ENCODE peak calls at places on chromosome 6, in six cellular contexts. C is sigmoid colon, K is A549, H is K562, J is ovary, F is upper lobe of left lung. A is an unnamed sample.

GRCh38 chr6:1170793-1171192 is 141.1 kb upstream of the FOXQ1 start:
- DNase-seq in C (no peak), K (no peak), H (no peak), J (no peak), F (no peak), A (no peak)

GRCh38 chr6:157478926-157479325 is 97.9 kb downstream of the ZDHHC14 start:
- DNase-seq in C (no peak), K (no peak), H (no peak), J (no peak), F (no peak), A (no peak)

GRCh38 chr6:105346052-105346451 is 56.8 kb downstream of the PREP start:
- DNase-seq in C (no peak), K (peak; percentile 8), H (no peak), J (no peak), F (no peak), A (no peak)

GRCh38 chr6:89048985-89049384 is 31.6 kb upstream of the PNRC1 start:
- DNase-seq in C (no peak), K (peak; percentile 72), H (no peak), J (no peak), F (no peak), A (no peak)

GRCh38 chr6:40599580-40599979 is 12.4 kb upstream of the LRFN2 start:
- DNase-seq in C (no peak), K (no peak), H (no peak), J (no peak), F (no peak), A (peak; percentile 40)

GRCh38 chr6:35370799-35371493 is 28.6 kb downstream of the PPARD start:
- DNase-seq in C (no peak), K (no peak), H (no peak), J (no peak), F (peak; percentile 68), A (no peak)

GRCh38 chr6:44667226-44667625 is 279.7 kb downstream of the CDC5L start:
- DNase-seq in C (no peak), K (no peak), H (no peak), J (no peak), F (no peak), A (no peak)

GRCh38 chr6:21522773-21523490 is 70.6 kb upstream of the SOX4 start:
- DNase-seq in C (no peak), K (peak; percentile 10), H (no peak), J (no peak), F (no peak), A (no peak)

GRCh38 chr6:117167520-117168271 is 97.7 kb upstream of the VGLL2 start:
- DNase-seq in C (no peak), K (peak; percentile 1), H (no peak), J (no peak), F (peak; percentile 20), A (no peak)

GRCh38 chr6:18053071-18053475 is 65.6 kb upstream of the KIF13A start:
- DNase-seq in C (no peak), K (no peak), H (no peak), J (no peak), F (peak; percentile 51), A (no peak)

GRCh38 chr6:100088009-100088408 is 94.0 kb upstream of the MCHR2 start:
- DNase-seq in C (no peak), K (no peak), H (no peak), J (no peak), F (no peak), A (no peak)

GRCh38 chr6:23584134-23584763 is 541.8 kb upstream of the NRSN1 start:
- DNase-seq in C (no peak), K (no peak), H (no peak), J (no peak), F (no peak), A (no peak)

GRCh38 chr6:147106759-147107401 is 97.3 kb upstream of the STXBP5 start:
- DNase-seq in C (no peak), K (no peak), H (no peak), J (no peak), F (peak; percentile 31), A (no peak)

GRCh38 chr6:19664878-19665715 is 172.1 kb upstream of the ID4 start:
- DNase-seq in C (no peak), K (no peak), H (no peak), J (no peak), F (no peak), A (no peak)

GRCh38 chr6:40907198-40907701 is 131.8 kb downstream of the UNC5CL start:
- DNase-seq in C (no peak), K (peak; percentile 92), H (no peak), J (no peak), F (no peak), A (peak; percentile 60)

GRCh38 chr6:62716719-62717118 is 430.7 kb upstream of the KHDRBS2 start:
- DNase-seq in C (no peak), K (no peak), H (no peak), J (no peak), F (no peak), A (no peak)

GRCh38 chr6:145705561-145705960 is 29.8 kb downstream of the EPM2A start:
- DNase-seq in C (no peak), K (no peak), H (no peak), J (no peak), F (no peak), A (no peak)

GRCh38 chr6:87700729-87701675 is 1.0 kb downstream of the AKIRIN2 start:
- DNase-seq in C (no peak), K (peak; percentile 63), H (peak; percentile 87), J (peak; percentile 31), F (peak; percentile 66), A (no peak)

GRCh38 chr6:169420912-169421543 is 167.4 kb upstream of the THBS2 start:
- DNase-seq in C (no peak), K (no peak), H (peak; percentile 64), J (no peak), F (no peak), A (peak; percentile 59)

GRCh38 chr6:16432075-16433032 is 194.0 kb downstream of the GMPR start:
- DNase-seq in C (no peak), K (no peak), H (no peak), J (no peak), F (no peak), A (peak; percentile 39)

GRCh38 chr6:21522007-21522758 is 71.4 kb upstream of the SOX4 start:
- DNase-seq in C (no peak), K (no peak), H (no peak), J (no peak), F (no peak), A (no peak)

GRCh38 chr6:141259832-141260231 is 872.9 kb upstream of the GJE1 start:
- DNase-seq in C (no peak), K (no peak), H (no peak), J (no peak), F (no peak), A (no peak)

GRCh38 chr6:15443119-15443518 is 197.2 kb downstream of the JARID2 start:
- DNase-seq in C (no peak), K (peak; percentile 22), H (no peak), J (no peak), F (no peak), A (no peak)

DNA sequence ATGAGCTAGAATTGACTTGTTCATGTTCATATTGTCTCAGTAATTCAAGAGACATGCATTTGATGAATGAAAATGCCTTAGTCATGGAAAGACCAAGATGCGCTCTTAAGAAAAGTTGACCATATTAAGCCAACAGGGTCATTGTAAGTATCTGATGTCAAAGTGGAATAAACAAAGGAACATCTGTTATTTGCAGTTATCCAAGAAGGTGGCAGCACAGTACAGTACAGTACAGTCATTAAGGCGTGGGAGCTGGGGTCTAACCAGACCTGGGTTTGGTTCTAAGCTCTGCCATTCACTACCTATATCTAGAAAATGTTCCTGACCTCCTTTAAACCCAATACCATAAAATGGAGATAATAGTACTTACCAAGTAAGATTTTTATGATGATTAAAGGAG is 178.1 kb downstream of the BACH2 start:
- DNase-seq in C (no peak), K (no peak), H (no peak), J (no peak), F (no peak), A (no peak)
- TF ChIP-seq CTCF in C (no peak), K (no peak), H (peak; percentile 23), J (no peak), F (no peak), A (no peak)

DNA sequence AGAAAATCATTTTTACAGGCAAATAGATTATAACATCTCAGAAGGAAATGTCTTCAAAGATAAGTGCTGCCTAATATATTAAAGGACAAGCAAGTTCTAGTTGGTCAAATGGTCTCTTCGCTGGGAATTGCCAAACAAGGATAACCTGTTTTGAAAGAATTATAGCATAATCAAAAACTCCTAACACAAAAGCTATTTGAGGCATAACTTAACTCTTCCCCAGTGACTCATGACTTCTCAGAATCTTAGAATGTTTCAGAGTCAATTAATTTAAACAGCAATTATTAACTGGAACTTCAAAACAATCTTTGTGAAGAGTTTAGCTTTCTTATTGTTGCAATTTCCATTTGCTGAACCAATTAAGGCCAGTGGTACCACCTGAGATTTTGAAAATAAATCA is 126.6 kb downstream of the MTFR2 start:
- DNase-seq in C (no peak), K (no peak), H (no peak), J (no peak), F (no peak), A (no peak)
- TF ChIP-seq EP300 in C (no peak), K (no peak), H (no peak), J (no peak), F (no peak), A (no peak)

GRCh38 chr6:163339466-163339865 is 75.1 kb upstream of the QKI start:
- DNase-seq in C (no peak), K (no peak), H (no peak), J (no peak), F (no peak), A (no peak)

GRCh38 chr6:163341224-163341623 is 73.3 kb upstream of the QKI start:
- DNase-seq in C (no peak), K (no peak), H (no peak), J (no peak), F (no peak), A (no peak)

GRCh38 chr6:163341671-163342070 is 72.8 kb upstream of the QKI start:
- DNase-seq in C (no peak), K (no peak), H (no peak), J (no peak), F (no peak), A (no peak)

GRCh38 chr6:163338671-163339405 is 75.7 kb upstream of the QKI start:
- DNase-seq in C (no peak), K (no peak), H (no peak), J (no peak), F (no peak), A (no peak)

DNA sequence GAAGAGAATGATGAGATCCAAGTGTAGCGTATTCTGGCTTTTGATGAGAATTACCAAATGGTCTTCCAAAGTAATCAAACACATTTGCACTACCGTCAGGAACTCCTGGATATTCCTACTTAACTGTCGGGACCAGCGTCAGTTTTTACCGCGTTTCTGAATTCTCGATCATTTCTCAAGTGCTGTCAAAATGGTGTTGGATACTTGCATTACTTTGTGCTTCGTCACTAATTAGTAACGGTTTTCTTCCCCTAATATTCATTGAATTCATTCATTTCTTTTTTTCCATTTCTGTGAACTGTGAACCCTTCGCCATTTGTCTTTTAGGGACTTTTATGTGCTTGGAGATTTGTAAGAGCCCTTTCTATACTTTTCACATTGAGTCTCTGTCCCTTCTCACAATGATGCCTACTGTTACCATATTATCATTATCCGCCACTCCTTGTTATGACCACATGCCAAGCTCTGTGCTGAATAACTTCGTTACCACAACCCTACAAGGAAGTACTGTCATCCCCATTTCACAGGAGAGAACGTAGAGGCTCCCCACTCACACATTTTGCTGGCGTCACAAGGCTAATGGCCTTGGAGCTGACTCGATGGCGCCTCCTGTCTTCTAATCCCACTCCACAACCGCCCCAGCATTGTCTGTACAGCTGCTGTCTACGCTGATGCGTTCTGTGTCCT is 74.2 kb upstream of the QKI start:
- DNase-seq in C (no peak), K (no peak), H (peak; percentile 33), J (no peak), F (no peak), A (no peak)
- TF ChIP-seq CTCF in C (no peak), K (no peak), H (peak; percentile 34), J (no peak), F (no peak), A (no peak)

GRCh38 chr6:7540595-7540994 is 876 bp upstream of the DSP start:
- DNase-seq in C (no peak), K (peak; percentile 67), H (no peak), J (no peak), F (peak; percentile 70), A (peak; percentile 43)
- TF ChIP-seq EP300 in C (no peak), K (no peak), H (no peak), J (no peak), F (no peak), A (no peak)

A was measured in stomach.